ENCODE peak calls at places on chromosomes 11 and 22, in nine cellular contexts. M is testis, W is suprapubic skin, J is tibial nerve, O is transverse colon, G is IMR-90, U is Peyer's patch, A is stomach, P is endothelial cell of umbilical vein. L is an unnamed sample.
A peak's percentile ranks its signal among the peaks of the same experiment; 100 is the strongest.

GRCh38 chr11:134124660-134125451 is 56.0 kb downstream of the JAM3 start:
- DNase-seq in M (peak; percentile 57), W (no peak), J (no peak), O (no peak), G (peak; percentile 66), U (no peak), A (peak; percentile 40), P (peak; percentile 67), L (peak; percentile 45)

GRCh38 chr22:48320671-48321515 is 1506.8 kb downstream of the BRD1 start:
- DNase-seq in M (no peak), W (peak; percentile 32), J (no peak), O (no peak), G (no peak), U (no peak), A (no peak), P (no peak), L (no peak)

GRCh38 chr11:115153135-115153534 is 351.1 kb downstream of the CADM1 start:
- DNase-seq in M (no peak), W (no peak), J (no peak), O (no peak), G (peak; percentile 33), U (no peak), A (no peak), P (no peak), L (no peak)

GRCh38 chr11:117442049-117442868 is 114.6 kb downstream of the CEP164 start:
- DNase-seq in M (no peak), W (no peak), J (no peak), O (no peak), G (no peak), U (no peak), A (no peak), P (no peak), L (no peak)

GRCh38 chr11:2892215-2893020 is 6.8 kb upstream of the CDKN1C start:
- DNase-seq in M (peak; percentile 46), W (no peak), J (no peak), O (peak; percentile 67), G (peak; percentile 50), U (peak; percentile 62), A (peak; percentile 57), P (peak; percentile 64), L (peak; percentile 64)

GRCh38 chr11:73331138-73331916 is 23.3 kb downstream of the ARHGEF17 start:
- DNase-seq in M (no peak), W (no peak), J (no peak), O (no peak), G (peak; percentile 36), U (no peak), A (no peak), P (no peak), L (peak; percentile 66)

GRCh38 chr11:2559527-2560311 is 114.9 kb downstream of the KCNQ1 start:
- DNase-seq in M (no peak), W (peak; percentile 56), J (no peak), O (peak; percentile 5), G (no peak), U (no peak), A (no peak), P (no peak), L (no peak)

GRCh38 chr11:74479340-74480123 is 12.2 kb upstream of the KCNE3 start:
- DNase-seq in M (no peak), W (no peak), J (no peak), O (no peak), G (no peak), U (no peak), A (no peak), P (no peak), L (no peak)

GRCh38 chr22:37218771-37219411 is 6.6 kb upstream of the SSTR3 start:
- DNase-seq in M (no peak), W (no peak), J (no peak), O (peak; percentile 52), G (no peak), U (peak; percentile 82), A (no peak), P (no peak), L (no peak)
- TF ChIP-seq POLR2A in M (no peak), W (no peak), J (no peak), O (no peak), G (no peak), U (no peak), A (no peak), P (no peak), L (no peak)

GRCh38 chr22:38454361-38455062 is 487 bp downstream of the KCNJ4 start:
- DNase-seq in M (no peak), W (no peak), J (no peak), O (no peak), G (no peak), U (no peak), A (no peak), P (no peak), L (peak; percentile 9)
- H3K27me3 ChIP-seq in M (no peaks in the 10 kb centered on the region), W (peaks cover 87% of the 10 kb centered on the region), J (peaks cover 5% of the 10 kb centered on the region), O (peaks cover 96% of the 10 kb centered on the region), G (peaks cover 92% of the 10 kb centered on the region), U (peaks cover 35% of the 10 kb centered on the region), A (peaks cover 15% of the 10 kb centered on the region), P (peaks cover 50% of the 10 kb centered on the region), L (no peaks in the 10 kb centered on the region)

DNA sequence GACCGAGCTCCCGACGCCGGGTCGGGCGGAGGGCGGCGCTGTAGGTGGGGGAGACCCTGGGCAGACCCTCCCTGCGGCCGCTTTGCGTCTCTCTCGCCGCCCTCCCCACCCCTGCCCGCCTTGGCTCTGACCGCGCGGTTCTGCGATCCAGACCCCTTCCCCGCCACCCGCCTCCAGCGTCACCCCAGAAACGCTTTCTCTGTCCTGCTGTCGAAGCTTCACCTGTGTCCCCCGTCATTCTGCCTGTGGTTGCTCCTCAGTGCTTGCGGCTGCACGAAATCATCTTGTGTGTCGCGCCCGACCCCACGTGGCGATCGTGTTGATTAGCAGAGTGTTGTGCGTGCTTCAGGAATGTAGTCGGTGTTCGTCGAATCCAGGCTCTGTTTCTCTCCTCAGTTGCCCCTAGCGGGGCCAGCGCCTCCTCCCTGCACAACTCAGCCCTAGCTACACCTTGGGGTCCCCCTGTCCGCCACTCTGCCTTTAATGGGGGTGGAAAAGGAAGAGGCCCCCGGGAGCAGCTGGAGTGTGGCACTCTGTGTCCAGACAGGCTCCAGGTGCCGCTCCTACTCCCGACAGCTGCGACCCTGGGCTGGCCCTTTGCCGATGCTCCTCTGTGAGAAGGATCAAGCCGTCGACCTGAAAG is 851 bp downstream of the PTDSS2 start:
- DNase-seq in M (peak; percentile 78), W (peak; percentile 84), J (peak; percentile 71), O (peak; percentile 79), G (peak; percentile 66), U (peak; percentile 86), A (peak; percentile 68), P (peak; percentile 71), L (peak; percentile 83)
- TF ChIP-seq CTCF in M (no peak), W (no peak), J (peak; percentile 19), O (peak; percentile 34), G (peak; percentile 35), U (no peak), A (no peak), P (no peak), L (peak; percentile 54)

GRCh38 chr22:17769716-17770082 is 4.6 kb downstream of the BID start:
- DNase-seq in M (no peak), W (no peak), J (no peak), O (peak; percentile 70), G (no peak), U (no peak), A (no peak), P (no peak), L (no peak)
- TF ChIP-seq POLR2A in M (no peak), W (no peak), J (no peak), O (no peak), G (no peak), U (no peak), A (no peak), P (no peak), L (no peak)

GRCh38 chr22:20962491-20962945 is 4.5 kb upstream of the AIFM3 start:
- DNase-seq in M (no peak), W (no peak), J (no peak), O (no peak), G (no peak), U (no peak), A (no peak), P (no peak), L (no peak)
- H3K27me3 ChIP-seq in M (no peaks in the 10 kb centered on the region), W (no peaks in the 10 kb centered on the region), J (no peaks in the 10 kb centered on the region), O (peaks cover 14% of the 10 kb centered on the region), G (peaks cover 39% of the 10 kb centered on the region), U (no peaks in the 10 kb centered on the region), A (no peaks in the 10 kb centered on the region), P (peaks cover 23% of the 10 kb centered on the region), L (no peaks in the 10 kb centered on the region)

GRCh38 chr11:27700351-27701261 is at the start of gene BDNF:
- DNase-seq in M (peak; percentile 20), W (no peak), J (no peak), O (peak; percentile 9), G (peak; percentile 60), U (no peak), A (no peak), P (peak; percentile 55), L (peak; percentile 32)
- TF ChIP-seq CTCF in M (no peak), W (no peak), J (no peak), O (no peak), G (no peak), U (no peak), A (no peak), P (no peak), L (no peak)

DNA sequence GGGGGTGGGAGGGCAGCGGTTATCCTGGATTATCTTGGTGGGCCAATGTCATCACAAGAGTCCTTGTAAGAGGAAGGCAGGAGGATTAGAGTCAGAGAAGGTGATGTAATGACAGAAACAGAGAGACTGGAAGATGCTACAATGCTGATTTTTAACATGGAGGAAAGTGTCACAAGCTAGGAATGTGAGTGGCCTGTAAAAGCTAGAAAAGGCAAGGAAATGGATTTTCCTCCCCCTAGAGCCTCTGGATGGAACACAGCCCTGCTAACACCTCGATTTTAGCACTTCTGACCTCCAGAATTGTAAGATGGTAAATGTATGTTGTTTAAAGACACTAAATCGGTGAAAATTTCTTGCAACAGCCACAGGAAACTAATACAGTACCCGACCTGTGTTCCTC is 109.3 kb downstream of the MN1 start:
- DNase-seq in M (no peak), W (no peak), J (no peak), O (no peak), G (peak; percentile 20), U (no peak), A (no peak), P (no peak), L (no peak)
- TF ChIP-seq POLR2A in M (no peak), W (no peak), J (no peak), O (no peak), G (no peak), U (no peak), A (no peak), P (no peak), L (no peak)

DNA sequence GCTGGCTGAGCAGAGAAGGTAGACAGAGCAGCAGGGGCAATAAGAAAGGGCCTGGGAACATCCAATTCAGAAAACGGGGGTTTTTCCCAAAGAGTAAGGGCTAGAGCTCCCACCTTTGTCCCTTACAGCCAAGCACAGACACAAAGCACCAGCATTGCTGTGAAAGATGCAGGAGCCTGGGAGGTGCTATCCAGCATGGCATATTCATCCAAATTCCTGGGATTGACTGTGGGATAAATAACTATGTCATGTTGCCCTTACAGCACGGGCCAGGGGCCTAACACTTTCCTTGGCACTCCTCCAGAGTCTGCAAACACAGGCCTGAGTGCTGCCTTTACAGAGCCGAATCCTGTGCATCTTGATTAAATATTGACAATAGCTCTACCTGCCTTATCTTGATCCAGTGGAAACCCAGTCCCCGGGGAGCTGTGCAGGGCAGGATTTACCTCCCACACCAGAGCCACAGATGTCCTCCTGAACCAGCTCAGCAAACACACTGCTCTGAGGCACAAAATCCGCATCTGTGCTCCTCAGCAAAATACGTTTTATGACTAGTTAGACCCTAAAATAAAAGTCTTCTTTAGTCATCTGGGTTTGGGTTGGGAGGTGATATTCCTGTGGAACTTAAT is 36.3 kb downstream of the POU2AF3 start:
- DNase-seq in M (no peak), W (no peak), J (no peak), O (peak; percentile 48), G (no peak), U (no peak), A (peak; percentile 88), P (no peak), L (no peak)
- H3K27me3 ChIP-seq in M (no peaks in the 10 kb centered on the region), W (no peaks in the 10 kb centered on the region), J (no peaks in the 10 kb centered on the region), O (no peaks in the 10 kb centered on the region), G (peaks cover 15% of the 10 kb centered on the region), U (no peaks in the 10 kb centered on the region), A (no peaks in the 10 kb centered on the region), P (no peaks in the 10 kb centered on the region), L (no peaks in the 10 kb centered on the region)

GRCh38 chr11:70158201-70158600 is 44.9 kb upstream of the FADD start:
- DNase-seq in M (no peak), W (no peak), J (no peak), O (no peak), G (peak; percentile 19), U (no peak), A (no peak), P (no peak), L (peak; percentile 21)
- TF ChIP-seq CTCF in M (no peak), W (no peak), J (no peak), O (no peak), G (peak; percentile 45), U (no peak), A (no peak), P (no peak), L (peak; percentile 36)

L was measured in thyroid gland.